ENCODE peak calls at places on chromosomes 4 and X, in nine cellular contexts. E, V, C, A, Z, L, P, B and N are unnamed samples.

GRCh38 chr4:158163941-158164665 is 8.7 kb downstream of the GASK1B start:
- DNase-seq in Z (no peak), C (no peak), E (peak; percentile 19), A (no peak), B (no peak), V (no peak), P (no peak), L (no peak), N (no peak)

GRCh38 chr4:6773106-6773505 is 9.4 kb upstream of the KIAA0232 start:
- DNase-seq in B (no peak), P (peak; percentile 48), L (no peak), V (no peak), A (no peak), Z (peak; percentile 93), E (no peak), C (no peak), N (no peak)

GRCh38 chrX:155998761-155999510 is 1.4 kb downstream of the IL9R start:
- DNase-seq in Z (no peak), P (no peak), A (no peak), C (no peak), L (no peak), B (no peak), V (no peak), E (no peak), N (no peak)

GRCh38 chrX:48824066-48824465 is 2.2 kb upstream of the ERAS start:
- DNase-seq in B (no peak), V (no peak), E (no peak), Z (no peak), C (no peak), A (no peak), L (no peak), P (no peak), N (no peak)

GRCh38 chrX:108298165-108298602 is 140.0 kb downstream of the COL4A6 start:
- DNase-seq in E (no peak), V (no peak), B (no peak), L (no peak), A (no peak), Z (no peak), C (no peak), P (no peak), N (no peak)

GRCh38 chrX:72028701-72029470 is 102.8 kb downstream of the RTL5 start:
- DNase-seq in E (no peak), V (no peak), Z (no peak), P (no peak), A (no peak), B (no peak), L (no peak), C (no peak), N (no peak)

GRCh38 chr4:80196259-80197131 is 808 bp upstream of the PRDM8 start:
- DNase-seq in E (no peak), Z (no peak), C (no peak), V (peak; percentile 59), A (no peak), P (no peak), B (peak; percentile 86), L (no peak), N (no peak)

GRCh38 chr4:176198316-176198903 is 3.0 kb upstream of the SPATA4 start:
- DNase-seq in V (peak; percentile 27), C (no peak), Z (no peak), P (no peak), E (no peak), L (no peak), A (no peak), B (peak; percentile 65), N (no peak)

GRCh38 chr4:52825311-52826090 is 36.6 kb upstream of the RASL11B start:
- DNase-seq in C (no peak), E (no peak), P (no peak), L (no peak), B (no peak), V (no peak), Z (no peak), A (no peak), N (peak; percentile 35)

GRCh38 chrX:40152173-40152705 is 54.5 kb upstream of the BCOR start:
- DNase-seq in V (peak; percentile 20), B (peak; percentile 58), C (no peak), P (no peak), A (no peak), E (no peak), Z (no peak), L (peak; percentile 29), N (no peak)

GRCh38 chr4:18538121-18538520 is 516.6 kb upstream of the LCORL start:
- DNase-seq in A (no peak), L (no peak), Z (no peak), P (no peak), V (no peak), E (no peak), C (no peak), B (no peak), N (no peak)

GRCh38 chr4:18533262-18533775 is 511.8 kb upstream of the LCORL start:
- DNase-seq in B (no peak), E (no peak), P (no peak), L (no peak), V (no peak), C (no peak), A (no peak), Z (no peak), N (no peak)

GRCh38 chr4:18540349-18540748 is 518.8 kb upstream of the LCORL start:
- DNase-seq in B (no peak), P (no peak), Z (no peak), L (no peak), E (no peak), A (no peak), V (no peak), C (no peak), N (no peak)

GRCh38 chr4:18535948-18536347 is 514.4 kb upstream of the LCORL start:
- DNase-seq in V (no peak), P (no peak), C (no peak), L (no peak), Z (no peak), E (no peak), B (no peak), A (no peak), N (no peak)

DNA sequence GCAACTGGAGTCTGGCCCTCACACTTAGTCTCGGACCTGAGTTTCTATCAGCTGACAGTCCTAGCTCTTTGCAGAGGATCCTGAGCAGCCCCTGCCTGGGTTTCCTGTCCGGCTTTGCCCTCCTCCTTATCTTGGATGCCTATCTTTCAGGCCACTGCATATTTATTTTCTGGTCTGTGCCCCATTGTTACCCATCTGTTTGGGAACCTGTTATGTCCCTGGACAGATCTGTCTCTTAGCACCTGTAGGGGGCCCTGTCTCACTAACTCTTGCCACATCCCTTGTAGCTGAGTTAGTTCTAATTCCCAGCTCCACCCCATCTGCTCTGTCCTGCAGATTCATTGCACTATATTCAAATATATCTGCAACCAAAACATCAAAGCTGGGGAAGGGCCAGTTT is 514.9 kb upstream of the LCORL start:
- DNase-seq in P (no peak), A (no peak), C (no peak), Z (no peak), V (peak; percentile 15), L (no peak), B (peak; percentile 74), E (no peak), N (no peak)
- TF ChIP-seq CTCF in P (no peak), A (no peak), C (no peak), Z (no peak), V (peak; percentile 20), L (no peak), B (peak; percentile 80), E (no peak), N (no peak)

DNA sequence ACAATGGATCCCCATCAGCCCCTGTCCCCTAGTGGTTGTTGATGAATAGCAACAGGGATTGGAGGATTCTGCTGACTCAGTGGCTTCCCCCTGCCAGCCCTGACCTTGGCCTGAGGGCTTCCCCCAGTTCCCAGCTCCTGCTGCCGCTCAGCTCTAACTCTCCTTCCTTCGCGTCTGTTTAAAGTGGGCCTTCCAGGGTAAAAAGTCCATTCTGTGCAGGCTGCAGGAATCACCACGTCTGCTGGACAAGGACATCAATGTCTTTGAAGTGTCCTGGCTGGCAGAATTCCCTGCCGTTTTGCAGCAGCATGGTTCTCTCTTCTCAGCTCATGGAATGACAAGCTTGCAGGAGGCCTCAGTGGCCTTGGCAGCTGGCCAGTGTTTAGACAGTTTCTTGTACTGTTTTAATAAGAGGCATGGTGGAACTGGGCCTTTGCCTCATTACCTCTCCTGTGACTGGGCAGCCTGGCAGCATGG is 152.5 kb upstream of the STX18 start:
- DNase-seq in Z (no peak), L (no peak), C (peak; percentile 18), P (no peak), B (peak; percentile 69), A (peak; percentile 33), E (peak; percentile 31), V (peak; percentile 49), N (peak; percentile 32)
- TF ChIP-seq CTCF in Z (peak; percentile 32), L (peak; percentile 7), C (no peak), P (peak; percentile 60), B (peak; percentile 51), A (no peak), E (peak; percentile 28), V (no peak), N (peak; percentile 68)

GRCh38 chr4:30258949-30259348 is 461.2 kb upstream of the PCDH7 start:
- DNase-seq in L (no peak), B (no peak), A (no peak), P (no peak), C (no peak), E (peak; percentile 0), Z (no peak), V (no peak), N (no peak)

DNA sequence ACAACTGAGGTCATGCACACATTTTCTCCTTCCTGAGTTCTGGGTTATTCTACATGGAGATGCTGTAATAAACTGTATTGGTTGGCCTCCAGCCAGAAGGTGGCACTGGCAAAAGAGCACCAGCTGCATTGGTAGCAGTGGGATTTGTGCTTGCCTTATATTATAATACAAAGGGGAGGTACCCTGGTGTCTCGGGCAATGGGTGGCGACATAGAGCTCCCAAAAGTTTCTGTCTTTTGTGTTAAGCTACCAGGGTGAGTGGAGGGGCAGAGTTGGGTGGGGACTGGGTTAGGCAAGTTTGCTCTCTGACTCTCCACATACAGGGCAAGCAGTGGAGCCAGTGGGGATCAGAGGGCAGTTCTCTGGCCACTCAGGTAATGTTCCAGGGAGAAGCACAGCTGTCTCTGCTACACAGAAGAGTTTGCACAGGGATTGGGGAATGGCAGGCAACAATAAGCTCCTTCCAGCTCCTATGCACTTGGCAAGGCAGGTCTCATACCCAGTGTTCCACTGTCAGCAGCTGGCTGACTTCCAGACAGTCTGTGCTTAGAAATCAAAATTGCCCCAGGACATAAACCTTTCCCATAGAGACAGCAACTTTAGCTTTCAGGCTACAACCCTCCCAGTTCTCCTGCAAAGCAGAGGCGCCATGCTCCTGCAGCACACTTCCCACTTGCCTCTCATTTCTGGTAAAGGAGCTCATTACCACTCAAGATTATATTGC is 463.9 kb upstream of the PCDH7 start:
- DNase-seq in C (no peak), P (no peak), L (no peak), Z (no peak), A (no peak), V (peak; percentile 12), B (peak; percentile 13), E (no peak), N (no peak)
- TF ChIP-seq CTCF in C (no peak), P (no peak), L (no peak), Z (no peak), A (no peak), V (no peak), B (peak; percentile 32), E (no peak), N (no peak)

DNA sequence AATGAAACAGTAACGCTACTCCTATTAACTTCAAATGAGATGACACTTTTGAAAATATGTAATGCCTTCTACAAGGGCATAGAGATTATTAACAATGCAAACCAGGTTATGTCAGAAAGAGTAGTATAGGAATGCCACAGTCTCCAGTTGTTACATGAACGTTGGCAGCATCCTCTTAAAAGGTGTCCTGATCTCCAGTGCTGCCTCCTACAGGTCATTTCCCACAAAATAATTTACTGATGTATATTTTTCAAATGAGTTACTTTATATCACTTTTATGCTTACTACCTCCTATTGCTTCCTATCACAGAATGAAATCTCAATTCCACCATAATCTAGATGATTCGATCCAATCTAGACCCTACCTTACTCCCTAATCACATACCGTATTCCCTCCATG is 195.2 kb upstream of the EPHA5 start:
- DNase-seq in E (peak; percentile 29), L (no peak), Z (no peak), B (peak; percentile 77), C (no peak), V (no peak), A (no peak), P (peak; percentile 7), N (no peak)
- TF ChIP-seq CTCF in E (peak; percentile 28), L (peak; percentile 38), Z (peak; percentile 38), B (peak; percentile 65), C (no peak), V (peak; percentile 22), A (peak; percentile 18), P (peak; percentile 62), N (peak; percentile 45)